ENCODE peak calls at places on chromosome 10, in seven cellular contexts. A, Q, I, U, K, H and P are unnamed samples.

GRCh38 chr10:17138450-17139062 is 8.9 kb upstream of the CUBN start:
- DNase-seq in K (no peak), A (no peak), I (no peak), U (no peak), Q (no peak), H (no peak), P (no peak)

GRCh38 chr10:85934586-85934985 is 432.0 kb downstream of the GRID1 start:
- DNase-seq in K (no peak), U (no peak), Q (no peak), I (no peak), H (no peak), A (no peak), P (no peak)

GRCh38 chr10:128077155-128077875 is 48.9 kb downstream of the MKI67 start:
- DNase-seq in A (no peak), K (no peak), U (no peak), H (no peak), I (no peak), Q (no peak), P (no peak)

GRCh38 chr10:63757067-63757466 is 235.9 kb downstream of the REEP3 start:
- DNase-seq in A (no peak), U (no peak), I (no peak), H (no peak), K (no peak), Q (no peak), P (no peak)

GRCh38 chr10:5619366-5620211 is 46.8 kb downstream of the ASB13 start:
- DNase-seq in K (no peak), A (no peak), Q (no peak), H (no peak), U (no peak), I (no peak), P (no peak)

GRCh38 chr10:107689318-107689717 is 524.8 kb upstream of the SORCS1 start:
- DNase-seq in I (no peak), Q (no peak), K (no peak), U (no peak), H (no peak), A (no peak), P (no peak)

GRCh38 chr10:127064474-127064873 is 131.9 kb downstream of the INSYN2A start:
- DNase-seq in I (no peak), H (no peak), U (no peak), Q (no peak), A (no peak), K (no peak), P (no peak)

GRCh38 chr10:122688293-122688989 is 11.2 kb downstream of the C10orf120 start:
- DNase-seq in Q (no peak), K (no peak), A (no peak), U (no peak), I (no peak), H (no peak), P (no peak)

GRCh38 chr10:17859492-17860156 is 50.5 kb downstream of the MRC1 start:
- DNase-seq in U (no peak), K (no peak), A (no peak), H (no peak), I (no peak), Q (no peak), P (no peak)

GRCh38 chr10:77834943-77835668 is 91.4 kb downstream of the DLG5 start:
- DNase-seq in A (no peak), H (no peak), K (no peak), U (no peak), I (no peak), Q (no peak), P (no peak)

GRCh38 chr10:61733358-61733940 is 70.7 kb downstream of the CABCOCO1 start:
- DNase-seq in U (no peak), Q (peak; percentile 61), A (peak; percentile 41), K (no peak), H (no peak), I (no peak), P (no peak)

GRCh38 chr10:68594405-68594804 is 34.3 kb downstream of the TET1 start:
- DNase-seq in Q (no peak), A (no peak), K (no peak), H (no peak), U (no peak), I (no peak), P (peak; percentile 29)

GRCh38 chr10:23403719-23404118 is 35.2 kb upstream of the OTUD1 start:
- DNase-seq in I (no peak), Q (no peak), U (no peak), H (no peak), A (no peak), K (no peak), P (no peak)

GRCh38 chr10:100562008-100562672 is 26.4 kb downstream of the HIF1AN start:
- DNase-seq in K (peak; percentile 64), Q (peak; percentile 88), A (peak; percentile 88), I (peak; percentile 74), H (peak; percentile 67), U (peak; percentile 75), P (peak; percentile 32)

GRCh38 chr10:101110856-101111523 is 20.1 kb upstream of the TLX1 start:
- DNase-seq in U (no peak), K (no peak), I (no peak), Q (no peak), A (no peak), H (no peak), P (no peak)

GRCh38 chr10:79031723-79032122 is 37.0 kb upstream of the ZMIZ1 start:
- DNase-seq in H (no peak), U (no peak), Q (no peak), I (no peak), K (no peak), A (no peak), P (no peak)

DNA sequence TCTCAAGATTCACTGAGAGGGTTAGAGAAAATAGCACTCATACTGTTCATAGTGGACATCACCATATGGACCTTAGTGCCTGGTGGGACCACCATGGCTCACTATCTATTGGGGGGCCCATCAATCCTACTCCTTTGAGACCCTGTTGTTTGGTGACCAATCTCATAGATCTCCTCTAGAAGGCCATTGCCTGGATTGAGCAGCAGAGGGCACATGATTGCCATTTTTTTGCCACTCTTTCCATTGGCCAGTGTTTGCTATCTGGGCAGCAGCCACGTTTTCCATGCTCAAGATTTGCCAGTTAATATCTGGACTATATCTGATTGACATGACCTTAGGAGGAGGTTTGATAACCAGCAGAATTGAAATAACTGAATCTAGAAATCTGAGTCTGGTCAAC is 244.5 kb downstream of the ITGB1 start:
- DNase-seq in I (no peak), K (no peak), A (no peak), Q (no peak), H (no peak), U (no peak), P (no peak)
- TF ChIP-seq CTCF in I (no peak), K (no peak), A (no peak), Q (peak; percentile 14), H (no peak), U (no peak), P (no peak)

GRCh38 chr10:71419750-71420149 is 23.0 kb downstream of the CDH23 start:
- DNase-seq in K (no peak), I (no peak), U (no peak), H (no peak), Q (no peak), A (no peak), P (no peak)
- TF ChIP-seq CTCF in K (no peak), I (no peak), U (no peak), H (no peak), Q (no peak), A (no peak), P (no peak)

GRCh38 chr10:118804262-118804773 is 49.5 kb upstream of the CACUL1 start:
- DNase-seq in U (no peak), Q (peak; percentile 10), K (no peak), A (no peak), I (no peak), H (no peak), P (no peak)

GRCh38 chr10:118798186-118798811 is 43.5 kb upstream of the CACUL1 start:
- DNase-seq in I (no peak), U (no peak), H (no peak), A (no peak), K (no peak), Q (no peak), P (peak; percentile 18)

GRCh38 chr10:118802126-118802793 is 47.5 kb upstream of the CACUL1 start:
- DNase-seq in H (no peak), I (peak; percentile 13), A (no peak), K (no peak), U (no peak), Q (no peak), P (no peak)

GRCh38 chr10:118799779-118800178 is 45.0 kb upstream of the CACUL1 start:
- DNase-seq in A (no peak), Q (no peak), K (no peak), U (no peak), H (no peak), I (no peak), P (peak; percentile 52)

GRCh38 chr10:118800920-118801319 is 46.1 kb upstream of the CACUL1 start:
- DNase-seq in K (no peak), A (peak; percentile 23), Q (no peak), U (peak; percentile 35), H (no peak), I (peak; percentile 34), P (no peak)
- TF ChIP-seq CTCF in K (peak; percentile 56), A (no peak), Q (peak; percentile 30), U (peak; percentile 42), H (peak; percentile 33), I (peak; percentile 50), P (peak; percentile 48)

GRCh38 chr10:103923502-103923901 is 5.5 kb upstream of the STN1 start:
- DNase-seq in K (no peak), U (no peak), H (no peak), A (no peak), I (no peak), Q (no peak), P (no peak)

GRCh38 chr10:103921248-103921647 is 3.3 kb upstream of the STN1 start:
- DNase-seq in Q (no peak), K (no peak), U (no peak), H (no peak), A (no peak), I (no peak), P (no peak)

GRCh38 chr10:103922659-103923058 is 4.7 kb upstream of the STN1 start:
- DNase-seq in I (no peak), K (no peak), U (no peak), A (no peak), Q (no peak), H (no peak), P (no peak)

GRCh38 chr10:103919648-103920025 is 1.7 kb upstream of the STN1 start:
- DNase-seq in H (no peak), I (no peak), U (no peak), Q (no peak), A (no peak), K (no peak), P (no peak)

GRCh38 chr10:103921750-103922195 is 3.8 kb upstream of the STN1 start:
- DNase-seq in H (peak; percentile 56), K (no peak), A (no peak), U (peak; percentile 40), I (peak; percentile 50), Q (peak; percentile 60), P (no peak)
- TF ChIP-seq CTCF in H (no peak), K (no peak), A (no peak), U (peak; percentile 28), I (peak; percentile 43), Q (peak; percentile 21), P (no peak)